ENCODE peak calls at places on chromosomes 5 and 9, in nine cellular contexts. L is Right ventricle myocardium superior, J is HT1080, X is pancreas, U is amniotic epithelial cell, W is cardiac muscle cell, P is GM18507, Z is activated T-helper 1 cell treated with Interleukin-2 at 50 U/mL for 16 hours, E is putamen. T is an unnamed sample.

GRCh38 chr5:149581931-149582768 is 852 bp downstream of the ARHGEF37 start:
- DNase-seq in L (no peak), J (no peak), X (no peak), U (no peak), W (peak), P (no peak), Z (no peak), E (peak), T (no peak)

GRCh38 chr9:69012690-69013403 is 1.1 kb downstream of the PRKACG start:
- DNase-seq in L (no peak), J (no peak), X (no peak), U (no peak), W (no peak), P (no peak), Z (no peak), E (no peak), T (no peak)

GRCh38 chr9:93886911-93887310 is 68.2 kb downstream of the BARX1 start:
- DNase-seq in L (peak), J (no peak), X (no peak), U (no peak), W (no peak), P (no peak), Z (no peak), E (no peak), T (no peak)

GRCh38 chr9:134617836-134618162 is 23.8 kb upstream of the COL5A1 start:
- DNase-seq in L (no peak), J (no peak), X (no peak), U (no peak), W (no peak), P (no peak), Z (no peak), E (no peak), T (no peak)

GRCh38 chr9:111891910-111892499 is 4.6 kb upstream of the UGCG start:
- DNase-seq in L (no peak), J (no peak), X (no peak), U (peak), W (no peak), P (no peak), Z (no peak), E (no peak), T (no peak)

GRCh38 chr9:77597057-77597456 is 51.1 kb downstream of the GNA14 start:
- DNase-seq in L (no peak), J (no peak), X (no peak), U (peak), W (peak), P (no peak), Z (no peak), E (no peak), T (no peak)

GRCh38 chr9:122374885-122375420 is 4.1 kb downstream of the PTGS1 start:
- DNase-seq in L (peak), J (no peak), X (no peak), U (peak), W (peak), P (no peak), Z (no peak), E (no peak), T (no peak)

GRCh38 chr9:93096811-93097382 is 880 bp downstream of the CARD19 start:
- DNase-seq in L (no peak), J (no peak), X (no peak), U (no peak), W (no peak), P (no peak), Z (no peak), E (no peak), T (no peak)

GRCh38 chr5:176674799-176675198 is 27.5 kb downstream of the TSPAN17 start:
- DNase-seq in L (peak), J (no peak), X (no peak), U (no peak), W (no peak), P (no peak), Z (no peak), E (no peak), T (no peak)

GRCh38 chr9:76585487-76586459 is 126.8 kb downstream of the GCNT1 start:
- DNase-seq in L (no peak), J (no peak), X (no peak), U (no peak), W (no peak), P (no peak), Z (no peak), E (no peak), T (no peak)

GRCh38 chr5:180305481-180305880 is 13.6 kb upstream of the MAPK9 start:
- DNase-seq in L (no peak), J (no peak), X (peak), U (no peak), W (no peak), P (no peak), Z (no peak), E (no peak), T (no peak)

GRCh38 chr5:64592942-64593341 is 87.1 kb downstream of the RGS7BP start:
- DNase-seq in L (no peak), J (no peak), X (no peak), U (no peak), W (no peak), P (no peak), Z (no peak), E (no peak), T (no peak)

GRCh38 chr5:171757853-171758535 is 27.6 kb upstream of the SMIM23 start:
- DNase-seq in L (no peak), J (peak), X (no peak), U (peak), W (peak), P (no peak), Z (no peak), E (no peak), T (no peak)

GRCh38 chr5:169253071-169253470 is 47.9 kb downstream of the SLIT3 start:
- DNase-seq in L (no peak), J (no peak), X (no peak), U (no peak), W (no peak), P (no peak), Z (no peak), E (no peak), T (no peak)

GRCh38 chr9:113154936-113155335 is 4.1 kb downstream of the SLC31A2 start:
- DNase-seq in L (no peak), J (no peak), X (no peak), U (peak), W (peak), P (no peak), Z (no peak), E (no peak), T (no peak)

GRCh38 chr9:124267271-124267807 is 9.6 kb downstream of the NEK6 start:
- DNase-seq in L (no peak), J (peak), X (peak), U (peak), W (peak), P (no peak), Z (no peak), E (no peak), T (no peak)

GRCh38 chr5:177545487-177546261 is 8.7 kb downstream of the FAM193B start:
- DNase-seq in L (peak), J (no peak), X (no peak), U (peak), W (peak), P (no peak), Z (no peak), E (no peak), T (no peak)

GRCh38 chr5:121152411-121152810 is 688.3 kb downstream of the PRR16 start:
- DNase-seq in L (no peak), J (no peak), X (no peak), U (no peak), W (no peak), P (no peak), Z (no peak), E (no peak), T (no peak)

GRCh38 chr9:130301483-130302286 is 36.1 kb downstream of the HMCN2 start:
- DNase-seq in L (peak), J (no peak), X (peak), U (no peak), W (peak), P (no peak), Z (no peak), E (no peak), T (no peak)

GRCh38 chr5:155303134-155303533 is 289.6 kb downstream of the KIF4B start:
- DNase-seq in L (no peak), J (no peak), X (no peak), U (no peak), W (no peak), P (no peak), Z (no peak), E (no peak), T (no peak)

GRCh38 chr5:56816546-56817081 is 1.3 kb downstream of the MAP3K1 start:
- DNase-seq in L (peak), J (peak), X (peak), U (peak), W (peak), P (no peak), Z (peak), E (no peak), T (peak)

GRCh38 chr9:125341566-125341965 is 79.9 kb downstream of the GAPVD1 start:
- DNase-seq in L (no peak), J (no peak), X (no peak), U (no peak), W (no peak), P (no peak), Z (no peak), E (no peak), T (no peak)

GRCh38 chr5:14102666-14103065 is 40.5 kb upstream of the TRIO start:
- DNase-seq in L (no peak), J (no peak), X (no peak), U (no peak), W (no peak), P (no peak), Z (no peak), E (no peak), T (no peak)

GRCh38 chr5:83441752-83442151 is 29.8 kb upstream of the VCAN start:
- DNase-seq in L (no peak), J (no peak), X (no peak), U (no peak), W (no peak), P (no peak), Z (no peak), E (no peak), T (no peak)

GRCh38 chr5:120083851-120084615 is 380.1 kb upstream of the PRR16 start:
- DNase-seq in L (no peak), J (no peak), X (no peak), U (no peak), W (no peak), P (no peak), Z (no peak), E (no peak), T (no peak)

GRCh38 chr5:59186623-59187022 is 603.7 kb downstream of the RAB3C start:
- DNase-seq in L (no peak), J (no peak), X (no peak), U (peak), W (no peak), P (no peak), Z (no peak), E (no peak), T (no peak)

T was measured in T-helper 22 cell.